ENCODE peak calls at places on chromosomes 6 and 20, in ten cellular contexts. Q is colonic mucosa; W is fibroblast of gingiva; Z is KBM-7; F is anterior cingulate cortex; M is HuH-7.5; U is ovary; S is NCI-H146; B is neural crest cell; C is activated naive CD4-positive, alpha-beta T cell treated with anti-CD3 and anti-CD28 coated beads, Interleukin-2, amount 10 ng/mL, durations not matched to agents 7 days and 5 days. A is an unnamed sample.

GRCh38 chr6:14280766-14281293 is 163.3 kb downstream of the CD83 start:
- DNase-seq in Q (no peak), W (no peak), Z (no peak), F (no peak), M (peak), U (no peak), S (no peak), B (no peak), C (no peak), A (no peak)

GRCh38 chr20:17661121-17661744 is 20.8 kb downstream of the RRBP1 start:
- DNase-seq in Q (no peak), W (peak), Z (no peak), F (no peak), M (peak), U (no peak), S (no peak), B (no peak), C (no peak), A (no peak)

GRCh38 chr20:20360464-20360863 is 7.4 kb upstream of the INSM1 start:
- DNase-seq in Q (peak), W (peak), Z (peak), F (no peak), M (peak), U (no peak), S (peak), B (peak), C (peak), A (no peak)

GRCh38 chr6:149065658-149066556 is 251.6 kb upstream of the TAB2 start:
- DNase-seq in Q (no peak), W (no peak), Z (peak), F (no peak), M (no peak), U (no peak), S (no peak), B (no peak), C (peak), A (no peak)

GRCh38 chr6:130202782-130203181 is 20.0 kb downstream of the SAMD3 start:
- DNase-seq in Q (no peak), W (no peak), Z (no peak), F (no peak), M (no peak), U (no peak), S (no peak), B (no peak), C (peak), A (no peak)

GRCh38 chr6:24667378-24667803 is 514 bp downstream of the ACOT13 start:
- DNase-seq in Q (peak), W (no peak), Z (no peak), F (no peak), M (no peak), U (no peak), S (peak), B (no peak), C (no peak), A (no peak)

GRCh38 chr6:33375143-33375649 is 16.4 kb upstream of the KIFC1 start:
- DNase-seq in Q (peak), W (peak), Z (peak), F (no peak), M (no peak), U (peak), S (no peak), B (no peak), C (no peak), A (peak)

GRCh38 chr6:107423474-107423873 is 35.9 kb downstream of the PDSS2 start:
- DNase-seq in Q (no peak), W (no peak), Z (no peak), F (no peak), M (no peak), U (no peak), S (no peak), B (no peak), C (no peak), A (no peak)

GRCh38 chr20:10714236-10714975 is 40.6 kb upstream of the JAG1 start:
- DNase-seq in Q (no peak), W (no peak), Z (no peak), F (no peak), M (no peak), U (no peak), S (no peak), B (no peak), C (no peak), A (no peak)

GRCh38 chr6:106184629-106185028 is 98.5 kb downstream of the PRDM1 start:
- DNase-seq in Q (no peak), W (no peak), Z (no peak), F (no peak), M (no peak), U (no peak), S (no peak), B (no peak), C (no peak), A (no peak)

GRCh38 chr20:33791959-33792597 is 19.1 kb upstream of the CHMP4B start:
- DNase-seq in Q (peak), W (no peak), Z (peak), F (no peak), M (peak), U (peak), S (peak), B (peak), C (peak), A (no peak)

GRCh38 chr6:63186970-63187369 is 24.3 kb upstream of the FKBP1C start:
- DNase-seq in Q (no peak), W (no peak), Z (no peak), F (no peak), M (no peak), U (no peak), S (no peak), B (no peak), C (no peak), A (no peak)

GRCh38 chr20:59850018-59850641 is 83.3 kb downstream of the SYCP2 start:
- DNase-seq in Q (no peak), W (peak), Z (peak), F (no peak), M (no peak), U (no peak), S (peak), B (no peak), C (no peak), A (no peak)

GRCh38 chr6:26194774-26195375 is 107.6 kb downstream of the HFE start:
- DNase-seq in Q (no peak), W (no peak), Z (no peak), F (no peak), M (no peak), U (no peak), S (no peak), B (no peak), C (no peak), A (no peak)

A was measured in right atrium auricular region.